ENCODE peak calls at places on chromosome 10, in six cellular contexts. V, K, E, O, Y and T are unnamed samples.

GRCh38 chr10:15419279-15419874 is 48.3 kb upstream of the FAM171A1 start:
- DNase-seq in O (peak), K (peak), Y (no peak), E (no peak), V (peak), T (no peak)

GRCh38 chr10:84825330-84825729 is 496.9 kb downstream of the CCSER2 start:
- DNase-seq in Y (peak), O (peak), E (no peak), V (peak), K (no peak), T (no peak)

GRCh38 chr10:17527530-17528146 is 73.2 kb upstream of the ST8SIA6 start:
- DNase-seq in K (no peak), V (peak), Y (no peak), O (peak), E (no peak), T (no peak)

GRCh38 chr10:80596391-80597257 is 58.9 kb downstream of the SH2D4B start:
- DNase-seq in K (peak), Y (no peak), E (no peak), V (peak), O (peak), T (no peak)

GRCh38 chr10:37739181-37739580 is 118.2 kb downstream of the ZNF248 start:
- DNase-seq in E (no peak), V (no peak), O (no peak), K (no peak), Y (no peak), T (no peak)

GRCh38 chr10:129440247-129440646 is 26.8 kb upstream of the MGMT start:
- DNase-seq in O (no peak), E (no peak), Y (no peak), V (peak), K (no peak), T (no peak)

GRCh38 chr10:79298403-79299244 is 48.6 kb upstream of the PPIF start:
- DNase-seq in O (peak), E (peak), V (peak), K (no peak), Y (no peak), T (no peak)

GRCh38 chr10:82742901-82743300 is 867.9 kb downstream of the NRG3 start:
- DNase-seq in V (no peak), E (no peak), K (no peak), O (no peak), Y (no peak), T (no peak)

GRCh38 chr10:1546431-1547110 is 190.8 kb downstream of the ADARB2 start:
- DNase-seq in V (no peak), Y (no peak), K (no peak), O (no peak), E (peak), T (no peak)

GRCh38 chr10:60827791-60828488 is 49.7 kb downstream of the CDK1 start:
- DNase-seq in V (peak), Y (no peak), O (peak), E (no peak), K (no peak), T (no peak)

GRCh38 chr10:18402766-18403346 is 248.5 kb downstream of the NSUN6 start:
- DNase-seq in E (no peak), V (no peak), Y (no peak), K (no peak), O (no peak), T (no peak)

GRCh38 chr10:21336476-21337170 is 188.9 kb downstream of the SKIDA1 start:
- DNase-seq in V (peak), Y (no peak), E (no peak), K (no peak), O (peak), T (no peak)

GRCh38 chr10:48760983-48761382 is 76.3 kb downstream of the WDFY4 start:
- DNase-seq in Y (no peak), E (no peak), V (no peak), O (no peak), K (no peak), T (peak)

GRCh38 chr10:50322075-50322474 is 70.8 kb upstream of the ASAH2 start:
- DNase-seq in O (peak), K (peak), E (no peak), V (peak), Y (no peak), T (no peak)

GRCh38 chr10:92972066-92972870 is 88.3 kb upstream of the CYP26C1 start:
- DNase-seq in O (peak), V (peak), Y (no peak), K (no peak), E (peak), T (no peak)

GRCh38 chr10:20708305-20708704 is 188.8 kb downstream of the NEBL start:
- DNase-seq in K (no peak), Y (no peak), E (no peak), V (no peak), O (no peak), T (no peak)

GRCh38 chr10:17348111-17349008 is 106.0 kb downstream of the ST8SIA6 start:
- DNase-seq in V (peak), Y (peak), E (no peak), K (no peak), O (peak), T (no peak)

GRCh38 chr10:1172256-1172975 is 116.2 kb downstream of the WDR37 start:
- DNase-seq in K (no peak), Y (no peak), V (no peak), O (no peak), E (peak), T (no peak)

GRCh38 chr10:44804661-44805060 is 106.5 kb upstream of the TMEM72 start:
- DNase-seq in V (no peak), K (no peak), Y (no peak), O (no peak), E (no peak), T (no peak)

GRCh38 chr10:7389346-7389745 is 21.5 kb downstream of the SFMBT2 start:
- DNase-seq in V (no peak), K (no peak), O (no peak), E (no peak), Y (no peak), T (no peak)

GRCh38 chr10:24762966-24763623 is 39.4 kb upstream of the ARHGAP21 start:
- DNase-seq in O (peak), V (no peak), K (no peak), E (no peak), Y (no peak), T (no peak)

GRCh38 chr10:51683031-51683830 is 16.2 kb downstream of the CSTF2T start:
- DNase-seq in E (no peak), Y (peak), O (peak), V (no peak), K (no peak), T (no peak)

GRCh38 chr10:63605568-63605967 is 84.4 kb downstream of the REEP3 start:
- DNase-seq in O (peak), E (no peak), Y (no peak), K (no peak), V (peak), T (no peak)

GRCh38 chr10:110501142-110501937 is 3.6 kb downstream of the DUSP5 start:
- DNase-seq in K (peak), Y (peak), V (peak), E (peak), O (peak), T (no peak)

GRCh38 chr10:30374353-30374752 is 25.3 kb upstream of the MTPAP start:
- DNase-seq in Y (no peak), E (no peak), O (no peak), V (peak), K (no peak), T (no peak)

GRCh38 chr10:28494420-28494819 is 38.5 kb upstream of the WAC start:
- DNase-seq in Y (no peak), E (no peak), K (no peak), O (no peak), V (no peak), T (no peak)

GRCh38 chr10:86113501-86113900 is 253.1 kb downstream of the GRID1 start:
- DNase-seq in E (no peak), O (no peak), V (no peak), Y (no peak), K (no peak), T (peak)

GRCh38 chr10:117165557-117166419 is 27.7 kb upstream of the VAX1 start:
- DNase-seq in O (peak), K (peak), E (peak), Y (peak), V (peak), T (peak)

GRCh38 chr10:131748831-131749766 is 151.7 kb upstream of the PPP2R2D start:
- DNase-seq in E (peak), Y (no peak), K (no peak), O (no peak), V (no peak), T (no peak)

GRCh38 chr10:130615463-130615862 is 479.3 kb downstream of the GLRX3 start:
- DNase-seq in O (no peak), V (no peak), Y (no peak), E (no peak), K (no peak), T (no peak)
- TF ChIP-seq CTCF in O (no peak), V (no peak), Y (no peak), E (no peak), K (no peak), T (no peak)

DNA sequence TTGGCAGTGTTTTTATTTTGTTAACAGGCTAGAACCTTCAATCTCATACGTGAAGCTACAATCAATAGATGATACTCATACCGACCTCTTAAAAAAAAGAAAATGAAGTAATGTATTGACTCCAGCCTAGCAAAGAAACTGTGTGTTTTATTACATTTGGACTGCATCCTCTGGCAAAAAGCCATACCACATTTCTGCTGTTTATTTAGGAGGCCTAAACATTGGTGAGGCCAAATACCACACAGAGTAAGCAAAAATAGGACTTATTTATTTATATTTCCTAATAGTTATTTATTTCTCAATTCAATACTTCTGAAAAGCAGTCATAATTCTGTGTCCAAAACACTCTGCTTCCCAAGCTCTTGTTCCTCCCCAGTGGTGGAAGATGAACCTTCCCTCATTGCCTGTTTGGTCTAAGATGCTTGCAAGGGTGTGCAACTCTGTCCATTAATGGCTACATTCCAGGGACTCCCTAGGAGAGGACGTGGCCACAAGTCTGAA is 398.8 kb upstream of the KLF6 start:
- DNase-seq in O (peak), K (no peak), Y (no peak), E (no peak), V (no peak), T (no peak)
- TF ChIP-seq CTCF in O (peak), K (no peak), Y (no peak), E (no peak), V (no peak), T (no peak)

GRCh38 chr10:12711344-12711708 is 290.2 kb downstream of the CCDC3 start:
- DNase-seq in O (no peak), V (no peak), Y (no peak), E (no peak), K (no peak), T (no peak)
- TF ChIP-seq CTCF in O (no peak), V (no peak), Y (peak), E (no peak), K (no peak), T (no peak)

GRCh38 chr10:71033396-71033980 is 145.1 kb upstream of the PCBD1 start:
- DNase-seq in O (no peak), Y (no peak), E (peak), K (no peak), V (no peak), T (no peak)
- TF ChIP-seq CTCF in O (peak), Y (no peak), E (no peak), K (no peak), V (no peak), T (peak)

DNA sequence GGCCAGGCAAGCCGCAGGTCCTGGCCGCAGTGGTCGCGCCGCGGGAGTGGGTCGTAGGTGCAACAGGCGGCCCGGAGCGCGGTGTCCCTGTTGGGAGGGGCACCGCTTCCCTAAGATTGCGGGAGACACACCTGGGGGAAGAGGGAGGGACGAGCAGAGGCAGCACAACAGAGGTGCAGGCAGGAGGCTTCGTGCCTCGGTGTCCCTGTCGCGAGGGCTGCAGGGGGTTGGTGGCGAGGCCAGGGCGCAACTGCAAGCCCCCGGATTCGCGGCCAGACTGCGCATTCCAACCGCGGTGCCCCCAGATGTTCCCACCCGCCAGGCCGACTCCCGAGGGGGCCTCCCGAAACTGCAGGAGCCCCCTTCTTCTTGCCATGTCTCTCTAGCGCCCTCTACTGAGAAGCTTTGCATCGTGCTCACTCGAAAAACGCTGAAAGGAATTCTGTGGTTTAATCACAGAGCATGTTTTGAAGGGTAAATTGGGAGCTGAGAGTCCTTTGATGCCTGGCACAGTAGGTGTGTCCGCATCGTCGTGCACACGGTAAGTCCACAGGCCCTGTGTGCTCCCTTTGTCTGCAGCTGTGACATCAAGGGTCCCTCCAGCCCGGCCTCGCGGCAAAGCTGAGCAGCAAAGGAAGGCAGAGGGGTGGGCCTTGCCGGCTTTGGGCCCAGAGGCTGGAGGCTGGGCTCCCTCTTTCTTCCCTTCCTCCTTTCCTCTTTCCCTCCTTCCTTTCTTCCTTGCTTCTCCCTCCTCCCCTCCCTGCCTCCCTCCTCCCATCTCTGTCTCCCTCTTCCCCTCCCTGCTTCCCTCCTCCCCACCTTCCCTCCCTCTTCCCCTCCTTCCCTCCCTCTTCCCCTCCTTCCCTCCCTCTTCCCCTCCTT is 6.2 kb upstream of the MBL2 start:
- DNase-seq in K (no peak), E (no peak), Y (no peak), V (peak), O (peak), T (no peak)
- TF ChIP-seq CTCF in K (peak), E (no peak), Y (peak), V (peak), O (peak), T (peak)

DNA sequence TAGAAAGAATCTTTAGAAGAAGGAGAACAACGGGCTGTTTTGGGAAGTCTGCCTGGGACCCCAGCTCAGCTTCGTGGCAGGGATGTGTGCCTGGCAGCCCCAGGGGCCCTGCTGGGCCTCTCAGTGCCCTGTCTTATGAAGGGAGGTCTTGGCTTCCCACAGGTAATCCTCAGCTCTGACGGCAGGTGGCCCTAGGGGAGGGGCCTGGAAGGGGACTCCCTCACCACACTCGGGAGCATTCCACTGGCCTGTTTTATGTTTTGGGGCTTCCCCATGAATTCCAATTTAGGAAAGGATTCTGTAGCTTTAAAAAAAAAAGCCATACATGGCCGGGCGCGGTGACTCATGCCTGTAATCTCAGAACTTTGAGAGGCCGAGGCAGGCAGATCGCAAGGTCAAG is 3.0 kb upstream of the DMBT1 start:
- DNase-seq in Y (no peak), V (no peak), E (no peak), K (no peak), O (peak), T (no peak)
- TF ChIP-seq CTCF in Y (no peak), V (no peak), E (no peak), K (no peak), O (no peak), T (no peak)